ENCODE peak calls at places on chromosome 20, in six cellular contexts. I is GM23338, Y is neuronal stem cell, F is HCT116, X is neural progenitor cell, Z is fibroblast of lung. N is an unnamed sample.

GRCh38 chr20:45842169-45842812 is 8.7 kb downstream of the SNX21 start:
- DNase-seq in I (no peak), Z (peak), Y (no peak), X (no peak), F (no peak), N (no peak)

GRCh38 chr20:38805502-38805957 is at the start of gene PPP1R16B:
- DNase-seq in I (peak), X (peak), Z (no peak), F (no peak), Y (peak), N (no peak)

GRCh38 chr20:41616228-41616627 is 1.9 kb downstream of the CHD6 start:
- DNase-seq in Z (peak), F (no peak), X (no peak), I (no peak), Y (no peak), N (no peak)

GRCh38 chr20:25188218-25188617 is 7.3 kb upstream of the ENTPD6 start:
- DNase-seq in X (no peak), Y (no peak), F (no peak), Z (no peak), I (no peak), N (no peak)

GRCh38 chr20:50478162-50479036 is 31.8 kb upstream of the PTPN1 start:
- DNase-seq in Z (peak), Y (peak), X (peak), I (peak), F (peak), N (no peak)

GRCh38 chr20:31547720-31548298 is 33.6 kb downstream of the HM13 start:
- DNase-seq in F (no peak), I (no peak), Y (no peak), X (no peak), Z (no peak), N (no peak)

GRCh38 chr20:20568604-20569205 is 143.7 kb downstream of the RALGAPA2 start:
- DNase-seq in F (no peak), Y (peak), X (peak), I (peak), Z (peak), N (peak)

GRCh38 chr20:43959079-43959919 is 44.6 kb downstream of the TOX2 start:
- DNase-seq in Z (peak), I (no peak), F (no peak), X (no peak), Y (no peak), N (no peak)

GRCh38 chr20:48906221-48906877 is 15.2 kb upstream of the ARFGEF2 start:
- DNase-seq in Y (no peak), F (no peak), Z (no peak), X (no peak), I (no peak), N (no peak)

GRCh38 chr20:49995586-49995985 is 12.8 kb downstream of the SNAI1 start:
- DNase-seq in Z (no peak), I (no peak), Y (no peak), F (no peak), X (no peak), N (no peak)

GRCh38 chr20:56245761-56246160 is 2.8 kb upstream of the MC3R start:
- DNase-seq in X (no peak), Z (peak), I (no peak), Y (no peak), F (no peak), N (no peak)

GRCh38 chr20:8657664-8658063 is 411.2 kb upstream of the PLCB4 start:
- DNase-seq in Z (no peak), X (no peak), Y (no peak), I (no peak), F (no peak), N (no peak)

GRCh38 chr20:15823718-15824117 is 749.5 kb downstream of the KIF16B start:
- DNase-seq in I (no peak), X (no peak), Z (no peak), F (no peak), Y (no peak), N (no peak)

GRCh38 chr20:17795449-17796095 is 95.8 kb downstream of the BANF2 start:
- DNase-seq in X (no peak), Y (no peak), I (no peak), F (no peak), Z (no peak), N (no peak)

GRCh38 chr20:48723308-48724264 is 104.2 kb downstream of the PREX1 start:
- DNase-seq in X (no peak), F (no peak), Y (no peak), I (no peak), Z (peak), N (no peak)

GRCh38 chr20:9294081-9294480 is 220.3 kb upstream of the LAMP5 start:
- DNase-seq in Y (no peak), Z (peak), I (no peak), X (no peak), F (no peak), N (no peak)

GRCh38 chr20:45174434-45175364 is at the start of gene PI3:
- DNase-seq in Z (no peak), X (no peak), I (no peak), Y (no peak), F (no peak), N (peak)

GRCh38 chr20:37699202-37699601 is 5.4 kb downstream of the CTNNBL1 start:
- DNase-seq in I (no peak), F (no peak), Y (no peak), Z (peak), X (no peak), N (no peak)

GRCh38 chr20:60210779-60211617 is 252.8 kb downstream of the CDH26 start:
- DNase-seq in I (peak), Y (peak), Z (peak), F (peak), X (peak), N (peak)

GRCh38 chr20:40144581-40144980 is 544.5 kb downstream of the MAFB start:
- DNase-seq in X (no peak), I (no peak), Y (no peak), F (no peak), Z (no peak), N (no peak)

GRCh38 chr20:23520185-23520584 is 29.3 kb downstream of the CST8 start:
- DNase-seq in I (no peak), Y (no peak), X (no peak), F (no peak), Z (no peak), N (no peak)

GRCh38 chr20:41078329-41078728 is 49.7 kb downstream of the TOP1 start:
- DNase-seq in Y (no peak), F (no peak), I (peak), Z (peak), X (peak), N (peak)

GRCh38 chr20:50338479-50339195 is 148.0 kb downstream of the CEBPB start:
- DNase-seq in I (peak), Y (no peak), X (peak), F (no peak), Z (no peak), N (no peak)

GRCh38 chr20:31721408-31722332 is 998 bp downstream of the BCL2L1 start:
- DNase-seq in I (peak), X (no peak), Z (no peak), Y (no peak), F (no peak), N (no peak)

GRCh38 chr20:16351415-16351814 is 221.8 kb downstream of the KIF16B start:
- DNase-seq in I (no peak), F (no peak), Z (no peak), X (no peak), Y (no peak), N (no peak)

GRCh38 chr20:36493013-36493800 is 48.1 kb upstream of the MYL9 start:
- DNase-seq in I (peak), X (peak), F (no peak), Y (no peak), Z (no peak), N (no peak)

GRCh38 chr20:40673442-40673841 is 15.6 kb downstream of the MAFB start:
- DNase-seq in I (peak), F (no peak), X (no peak), Z (no peak), Y (no peak), N (no peak)

GRCh38 chr20:55538261-55538908 is 466.9 kb downstream of the CBLN4 start:
- DNase-seq in Z (no peak), I (no peak), X (no peak), Y (no peak), F (no peak), N (no peak)

GRCh38 chr20:11204926-11205768 is 531.3 kb upstream of the JAG1 start:
- DNase-seq in Z (peak), Y (peak), I (peak), F (peak), X (peak), N (no peak)

GRCh38 chr20:43744121-43744520 is 17.3 kb upstream of the GTSF1L start:
- DNase-seq in I (no peak), Y (no peak), Z (no peak), X (no peak), F (no peak), N (peak)

GRCh38 chr20:36519012-36519719 is 22.2 kb upstream of the MYL9 start:
- DNase-seq in X (no peak), I (no peak), Z (no peak), F (no peak), Y (no peak), N (no peak)

GRCh38 chr20:32510120-32510600 is 75.0 kb downstream of the NOL4L start:
- DNase-seq in I (no peak), Z (no peak), X (no peak), Y (no peak), F (no peak), N (no peak)

GRCh38 chr20:10523438-10523837 is 88.3 kb downstream of the SLX4IP start:
- DNase-seq in X (no peak), F (no peak), Y (no peak), Z (no peak), I (no peak), N (no peak)

DNA sequence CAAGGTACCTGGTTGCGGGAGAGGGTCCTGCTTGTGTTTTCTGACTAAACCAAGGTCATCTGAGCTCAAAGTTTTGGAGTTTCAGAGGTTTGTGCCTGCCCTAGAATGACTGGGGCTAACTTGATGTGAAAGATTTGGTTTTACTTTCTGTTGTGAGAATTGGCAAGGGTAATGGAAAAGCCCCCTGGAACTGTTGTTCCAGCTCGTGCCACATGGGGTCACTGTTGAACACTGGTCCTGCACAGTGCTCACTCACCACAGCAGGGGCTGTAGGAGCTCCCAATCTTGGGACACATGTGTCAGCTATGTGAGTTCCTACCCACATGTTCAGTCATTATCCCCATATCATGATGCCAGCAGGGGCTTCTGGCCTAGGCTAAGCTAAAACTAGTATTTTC is 6.5 kb downstream of the TGM6 start:
- DNase-seq in Y (peak), Z (peak), X (peak), F (peak), I (peak), N (no peak)
- H3K4me2 ChIP-seq in Y (no peak), Z (no peak), X (no peak), F (peak), I (no peak), N (no peak)

GRCh38 chr20:33668087-33668790 is 1.5 kb downstream of the ACTL10 start:
- DNase-seq in X (peak), I (peak), Z (no peak), Y (no peak), F (no peak), N (no peak)
- H2AFZ ChIP-seq in X (no peak), I (no peak), Z (no peak), Y (no peak), F (no peak), N (no peak)

GRCh38 chr20:63501818-63502670 is 3.2 kb upstream of the EEF1A2 start:
- DNase-seq in X (peak), I (peak), F (no peak), Z (no peak), Y (no peak), N (no peak)
- H3K4me2 ChIP-seq in X (peak), I (peak), F (peak), Z (no peak), Y (peak), N (no peak)

GRCh38 chr20:59163641-59164530 is at the start of gene ZNF831:
- DNase-seq in Z (no peak), I (no peak), Y (no peak), X (no peak), F (no peak), N (no peak)
- H2AFZ ChIP-seq in Z (no peak), I (no peak), Y (no peak), X (no peak), F (no peak), N (no peak)

GRCh38 chr20:34791289-34792020 is 34.0 kb downstream of the NCOA6 start:
- DNase-seq in F (no peak), Z (peak), Y (no peak), I (peak), X (peak), N (no peak)
- H3K4me2 ChIP-seq in F (no peak), Z (peak), Y (no peak), I (no peak), X (peak), N (no peak)

DNA sequence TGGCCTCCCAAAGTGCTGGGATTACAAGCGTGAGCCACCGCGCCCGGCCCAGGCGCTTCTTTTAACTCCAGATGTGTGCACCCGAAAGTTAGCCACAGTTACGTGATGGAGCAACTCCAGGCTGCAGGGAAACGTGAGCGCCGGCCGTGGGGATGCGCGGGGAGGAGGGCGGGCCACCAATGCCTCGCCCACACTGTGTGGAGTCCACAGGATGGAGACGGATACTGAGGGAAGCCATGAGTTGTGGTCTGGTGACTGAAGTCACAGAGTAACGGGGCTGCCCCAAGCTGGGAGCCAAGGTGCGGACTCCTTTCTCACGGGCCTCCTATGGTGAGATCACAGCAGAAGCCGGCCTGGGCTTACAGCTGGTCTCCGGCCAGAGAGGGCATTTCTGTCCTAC is 23.2 kb downstream of the YTHDF1 start:
- DNase-seq in Z (no peak), F (no peak), X (no peak), Y (no peak), I (no peak), N (no peak)
- H2AFZ ChIP-seq in Z (no peak), F (no peak), X (no peak), Y (no peak), I (no peak), N (no peak)